ENCODE peak calls at places on chromosome 15, in seven cellular contexts. One of them, this sample, is unnamed.

GRCh38 chr15:85858586-85859375 is 64.1 kb upstream of the KLHL25 start:
- DNase-seq in bronchial epithelial cell: peak; percentile 53
- DNase-seq in CD8-positive, alpha-beta T cell: peak; percentile 54
- DNase-seq in pancreas: peak; percentile 87
- DNase-seq in neuronal stem cell: peak; percentile 76
- DNase-seq in sigmoid colon: peak; percentile 73
- DNase-seq in PC-9: peak; percentile 57
- DNase-seq in this sample: peak; percentile 73

GRCh38 chr15:70879386-70879785 is 12.8 kb downstream of the THAP10 start:
- DNase-seq in sigmoid colon: no peak
- DNase-seq in pancreas: no peak
- DNase-seq in PC-9: no peak
- DNase-seq in neuronal stem cell: no peak
- DNase-seq in bronchial epithelial cell: no peak
- DNase-seq in CD8-positive, alpha-beta T cell: no peak
- DNase-seq in this sample: no peak

GRCh38 chr15:91694829-91695205 is 158.7 kb upstream of the SLCO3A1 start:
- DNase-seq in pancreas: no peak
- DNase-seq in PC-9: no peak
- DNase-seq in CD8-positive, alpha-beta T cell: no peak
- DNase-seq in bronchial epithelial cell: peak; percentile 57
- DNase-seq in sigmoid colon: peak; percentile 85
- DNase-seq in neuronal stem cell: no peak
- DNase-seq in this sample: no peak

GRCh38 chr15:99618941-99619411 is 53.2 kb downstream of the MEF2A start:
- DNase-seq in neuronal stem cell: no peak
- DNase-seq in sigmoid colon: no peak
- DNase-seq in CD8-positive, alpha-beta T cell: no peak
- DNase-seq in bronchial epithelial cell: peak; percentile 62
- DNase-seq in PC-9: no peak
- DNase-seq in pancreas: no peak
- DNase-seq in this sample: no peak

GRCh38 chr15:56978898-56979662 is 60.6 kb downstream of the TCF12 start:
- DNase-seq in pancreas: no peak
- DNase-seq in PC-9: no peak
- DNase-seq in bronchial epithelial cell: peak; percentile 93
- DNase-seq in CD8-positive, alpha-beta T cell: no peak
- DNase-seq in neuronal stem cell: no peak
- DNase-seq in sigmoid colon: no peak
- DNase-seq in this sample: no peak

GRCh38 chr15:70490838-70491155 is 272.6 kb downstream of the UACA start:
- DNase-seq in pancreas: no peak
- DNase-seq in sigmoid colon: no peak
- DNase-seq in bronchial epithelial cell: no peak
- DNase-seq in CD8-positive, alpha-beta T cell: no peak
- DNase-seq in PC-9: no peak
- DNase-seq in neuronal stem cell: no peak
- DNase-seq in this sample: no peak

GRCh38 chr15:66253643-66254363 is at the start of gene MEGF11:
- DNase-seq in neuronal stem cell: no peak
- DNase-seq in sigmoid colon: no peak
- DNase-seq in CD8-positive, alpha-beta T cell: no peak
- DNase-seq in pancreas: peak; percentile 73
- DNase-seq in bronchial epithelial cell: no peak
- DNase-seq in PC-9: peak; percentile 22
- DNase-seq in this sample: no peak

GRCh38 chr15:85749261-85750151 is 45.2 kb downstream of the KLHL25 start:
- DNase-seq in pancreas: no peak
- DNase-seq in CD8-positive, alpha-beta T cell: no peak
- DNase-seq in neuronal stem cell: no peak
- DNase-seq in sigmoid colon: peak; percentile 86
- DNase-seq in PC-9: no peak
- DNase-seq in bronchial epithelial cell: no peak
- DNase-seq in this sample: no peak

GRCh38 chr15:35181538-35181937 is 96.4 kb upstream of the NANOGP8 start:
- DNase-seq in bronchial epithelial cell: peak; percentile 76
- DNase-seq in neuronal stem cell: no peak
- DNase-seq in sigmoid colon: no peak
- DNase-seq in pancreas: no peak
- DNase-seq in CD8-positive, alpha-beta T cell: no peak
- DNase-seq in PC-9: no peak
- DNase-seq in this sample: no peak

GRCh38 chr15:58484794-58485600 is 53.2 kb downstream of the LIPC start:
- DNase-seq in PC-9: no peak
- DNase-seq in neuronal stem cell: no peak
- DNase-seq in CD8-positive, alpha-beta T cell: no peak
- DNase-seq in sigmoid colon: no peak
- DNase-seq in bronchial epithelial cell: no peak
- DNase-seq in pancreas: no peak
- DNase-seq in this sample: peak; percentile 60

GRCh38 chr15:74275957-74276356 is 39.8 kb downstream of the CCDC33 start:
- DNase-seq in PC-9: no peak
- DNase-seq in neuronal stem cell: no peak
- DNase-seq in pancreas: no peak
- DNase-seq in bronchial epithelial cell: no peak
- DNase-seq in sigmoid colon: no peak
- DNase-seq in CD8-positive, alpha-beta T cell: no peak
- DNase-seq in this sample: no peak

GRCh38 chr15:45242289-45242688 is 9.7 kb upstream of the SLC28A2 start:
- DNase-seq in sigmoid colon: no peak
- DNase-seq in PC-9: no peak
- DNase-seq in CD8-positive, alpha-beta T cell: no peak
- DNase-seq in bronchial epithelial cell: no peak
- DNase-seq in pancreas: no peak
- DNase-seq in neuronal stem cell: peak; percentile 6
- DNase-seq in this sample: no peak

GRCh38 chr15:92021765-92022164 is 168.3 kb downstream of the SLCO3A1 start:
- DNase-seq in pancreas: no peak
- DNase-seq in bronchial epithelial cell: no peak
- DNase-seq in CD8-positive, alpha-beta T cell: no peak
- DNase-seq in neuronal stem cell: no peak
- DNase-seq in PC-9: no peak
- DNase-seq in sigmoid colon: no peak
- DNase-seq in this sample: no peak

GRCh38 chr15:29870495-29871151 is 48.4 kb upstream of the TJP1 start:
- DNase-seq in sigmoid colon: no peak
- DNase-seq in pancreas: no peak
- DNase-seq in bronchial epithelial cell: no peak
- DNase-seq in CD8-positive, alpha-beta T cell: no peak
- DNase-seq in PC-9: no peak
- DNase-seq in neuronal stem cell: no peak
- DNase-seq in this sample: no peak

GRCh38 chr15:63502137-63502801 is 2.1 kb upstream of the USP3 start:
- DNase-seq in bronchial epithelial cell: peak; percentile 90
- DNase-seq in CD8-positive, alpha-beta T cell: no peak
- DNase-seq in PC-9: peak; percentile 52
- DNase-seq in sigmoid colon: no peak
- DNase-seq in neuronal stem cell: no peak
- DNase-seq in pancreas: no peak
- DNase-seq in this sample: peak; percentile 67

GRCh38 chr15:69996842-69997478 is 100.8 kb downstream of the TLE3 start:
- DNase-seq in PC-9: peak; percentile 63
- DNase-seq in neuronal stem cell: no peak
- DNase-seq in sigmoid colon: no peak
- DNase-seq in bronchial epithelial cell: peak; percentile 31
- DNase-seq in CD8-positive, alpha-beta T cell: no peak
- DNase-seq in pancreas: peak; percentile 64
- DNase-seq in this sample: no peak

GRCh38 chr15:91622676-91623342 is 230.7 kb upstream of the SLCO3A1 start:
- DNase-seq in sigmoid colon: no peak
- DNase-seq in pancreas: no peak
- DNase-seq in neuronal stem cell: no peak
- DNase-seq in bronchial epithelial cell: no peak
- DNase-seq in PC-9: no peak
- DNase-seq in CD8-positive, alpha-beta T cell: no peak
- DNase-seq in this sample: no peak

GRCh38 chr15:67865331-67865730 is 25.5 kb upstream of the RNU6-1 start:
- DNase-seq in pancreas: no peak
- DNase-seq in CD8-positive, alpha-beta T cell: no peak
- DNase-seq in PC-9: no peak
- DNase-seq in bronchial epithelial cell: no peak
- DNase-seq in sigmoid colon: no peak
- DNase-seq in neuronal stem cell: no peak
- DNase-seq in this sample: no peak

GRCh38 chr15:46413799-46414198 is 779.0 kb downstream of the SQOR start:
- DNase-seq in neuronal stem cell: no peak
- DNase-seq in CD8-positive, alpha-beta T cell: no peak
- DNase-seq in PC-9: no peak
- DNase-seq in pancreas: no peak
- DNase-seq in sigmoid colon: no peak
- DNase-seq in bronchial epithelial cell: peak; percentile 38
- DNase-seq in this sample: no peak

GRCh38 chr15:67922971-67923646 is 83.3 kb upstream of the RNU6-1 start:
- DNase-seq in PC-9: no peak
- DNase-seq in CD8-positive, alpha-beta T cell: no peak
- DNase-seq in sigmoid colon: no peak
- DNase-seq in bronchial epithelial cell: no peak
- DNase-seq in pancreas: no peak
- DNase-seq in neuronal stem cell: no peak
- DNase-seq in this sample: no peak

GRCh38 chr15:50256188-50257041 is 9.1 kb downstream of the HDC start:
- DNase-seq in sigmoid colon: no peak
- DNase-seq in CD8-positive, alpha-beta T cell: no peak
- DNase-seq in PC-9: peak; percentile 54
- DNase-seq in neuronal stem cell: no peak
- DNase-seq in pancreas: no peak
- DNase-seq in bronchial epithelial cell: peak; percentile 83
- DNase-seq in this sample: no peak

GRCh38 chr15:81270781-81271491 is 53.0 kb downstream of the STARD5 start:
- DNase-seq in sigmoid colon: no peak
- DNase-seq in neuronal stem cell: peak; percentile 65
- DNase-seq in pancreas: no peak
- DNase-seq in CD8-positive, alpha-beta T cell: no peak
- DNase-seq in bronchial epithelial cell: peak; percentile 14
- DNase-seq in PC-9: no peak
- DNase-seq in this sample: no peak

GRCh38 chr15:51735211-51735610 is 2.2 kb downstream of the LYSMD2 start:
- DNase-seq in sigmoid colon: no peak
- DNase-seq in CD8-positive, alpha-beta T cell: no peak
- DNase-seq in pancreas: no peak
- DNase-seq in bronchial epithelial cell: no peak
- DNase-seq in PC-9: no peak
- DNase-seq in neuronal stem cell: no peak
- DNase-seq in this sample: no peak

GRCh38 chr15:80010131-80010673 is 39.2 kb upstream of the BCL2A1 start:
- DNase-seq in CD8-positive, alpha-beta T cell: no peak
- DNase-seq in neuronal stem cell: no peak
- DNase-seq in bronchial epithelial cell: peak; percentile 69
- DNase-seq in sigmoid colon: no peak
- DNase-seq in pancreas: no peak
- DNase-seq in PC-9: no peak
- DNase-seq in this sample: no peak

GRCh38 chr15:80020731-80021130 is 38.7 kb upstream of the ZFAND6 start:
- DNase-seq in pancreas: no peak
- DNase-seq in bronchial epithelial cell: no peak
- DNase-seq in CD8-positive, alpha-beta T cell: no peak
- DNase-seq in PC-9: no peak
- DNase-seq in sigmoid colon: no peak
- DNase-seq in neuronal stem cell: no peak
- DNase-seq in this sample: no peak

GRCh38 chr15:80019168-80019745 is 40.2 kb upstream of the ZFAND6 start:
- DNase-seq in pancreas: no peak
- DNase-seq in PC-9: no peak
- DNase-seq in bronchial epithelial cell: no peak
- DNase-seq in neuronal stem cell: no peak
- DNase-seq in CD8-positive, alpha-beta T cell: no peak
- DNase-seq in sigmoid colon: peak; percentile 15
- DNase-seq in this sample: no peak

GRCh38 chr15:80012060-80012726 is 41.2 kb upstream of the BCL2A1 start:
- DNase-seq in bronchial epithelial cell: no peak
- DNase-seq in CD8-positive, alpha-beta T cell: no peak
- DNase-seq in sigmoid colon: no peak
- DNase-seq in PC-9: no peak
- DNase-seq in pancreas: no peak
- DNase-seq in neuronal stem cell: no peak
- DNase-seq in this sample: no peak

DNA sequence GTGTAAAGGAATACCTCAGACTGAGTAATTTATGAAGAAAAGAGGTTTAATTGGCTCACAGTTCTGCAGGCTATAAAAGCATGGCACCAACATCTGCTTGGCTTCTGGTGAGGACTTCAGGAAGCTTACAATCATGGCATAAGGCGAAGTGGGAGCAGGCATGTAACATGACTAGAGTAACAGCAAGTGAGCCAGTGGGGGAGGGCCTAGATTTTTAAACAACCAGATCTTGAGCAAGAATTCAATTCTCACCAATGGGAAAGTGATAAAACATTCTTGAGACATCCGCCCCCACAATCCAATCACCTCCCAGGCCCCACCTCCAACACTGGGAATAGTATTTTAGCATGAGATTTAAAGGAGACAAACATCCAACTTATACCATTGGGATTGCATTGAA is 44.2 kb upstream of the BCL2A1 start:
- DNase-seq in bronchial epithelial cell: no peak
- DNase-seq in sigmoid colon: no peak
- DNase-seq in PC-9: no peak
- DNase-seq in pancreas: no peak
- DNase-seq in neuronal stem cell: no peak
- DNase-seq in CD8-positive, alpha-beta T cell: no peak
- DNase-seq in this sample: no peak
- H3K4me3 ChIP-seq in bronchial epithelial cell: no peak overlapping the region
- H3K4me3 ChIP-seq in sigmoid colon: no peak overlapping the region
- H3K4me3 ChIP-seq in PC-9: no peak overlapping the region
- H3K4me3 ChIP-seq in pancreas: no peak overlapping the region
- H3K4me3 ChIP-seq in neuronal stem cell: no peak overlapping the region
- H3K4me3 ChIP-seq in CD8-positive, alpha-beta T cell: no peak overlapping the region
- H3K4me3 ChIP-seq in this sample: no peak overlapping the region

GRCh38 chr15:60844431-60845174 is 365.7 kb upstream of the ICE2 start:
- DNase-seq in PC-9: no peak
- DNase-seq in bronchial epithelial cell: no peak
- DNase-seq in sigmoid colon: no peak
- DNase-seq in neuronal stem cell: no peak
- DNase-seq in CD8-positive, alpha-beta T cell: peak; percentile 42
- DNase-seq in pancreas: no peak
- DNase-seq in this sample: no peak
- H3K4me3 ChIP-seq in PC-9: no peak overlapping the region
- H3K4me3 ChIP-seq in bronchial epithelial cell: no peak overlapping the region
- H3K4me3 ChIP-seq in sigmoid colon: no peak overlapping the region
- H3K4me3 ChIP-seq in neuronal stem cell: no peak overlapping the region
- H3K4me3 ChIP-seq in CD8-positive, alpha-beta T cell: peak overlapping the region; percentile 9
- H3K4me3 ChIP-seq in pancreas: no peak overlapping the region
- H3K4me3 ChIP-seq in this sample: no peak overlapping the region

GRCh38 chr15:31367021-31367729 is 40.5 kb downstream of the KLF13 start:
- DNase-seq in pancreas: peak; percentile 57
- DNase-seq in PC-9: no peak
- DNase-seq in bronchial epithelial cell: no peak
- DNase-seq in sigmoid colon: no peak
- DNase-seq in neuronal stem cell: no peak
- DNase-seq in CD8-positive, alpha-beta T cell: no peak
- DNase-seq in this sample: peak; percentile 61
- H3K4me3 ChIP-seq in pancreas: no peak overlapping the region
- H3K4me3 ChIP-seq in PC-9: no peak overlapping the region
- H3K4me3 ChIP-seq in bronchial epithelial cell: no peak overlapping the region
- H3K4me3 ChIP-seq in sigmoid colon: no peak overlapping the region
- H3K4me3 ChIP-seq in neuronal stem cell: no peak overlapping the region
- H3K4me3 ChIP-seq in CD8-positive, alpha-beta T cell: peak overlapping the region; percentile 59
- H3K4me3 ChIP-seq in this sample: peak overlapping the region; percentile 39

DNA sequence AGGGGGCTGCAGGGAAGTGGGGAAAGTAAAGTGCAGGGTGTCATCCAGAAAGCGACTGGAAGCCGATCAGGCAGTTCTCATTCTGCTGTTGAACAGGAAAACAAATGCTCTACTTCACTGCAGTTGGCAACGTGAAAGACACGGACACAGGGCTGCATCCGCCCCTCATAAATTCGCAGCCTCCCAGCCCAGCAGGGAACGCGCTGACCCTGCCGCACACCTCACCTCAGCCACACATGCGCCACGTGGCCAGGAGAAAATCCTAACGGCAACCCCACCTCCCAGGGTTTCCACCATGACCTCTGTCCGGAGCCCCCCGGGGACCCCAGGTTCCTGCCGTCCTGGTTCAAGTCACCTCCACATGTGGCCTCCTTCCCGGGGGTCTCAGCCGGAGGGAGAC is 118.5 kb downstream of the TMEM266 start:
- DNase-seq in PC-9: no peak
- DNase-seq in sigmoid colon: no peak
- DNase-seq in CD8-positive, alpha-beta T cell: no peak
- DNase-seq in neuronal stem cell: no peak
- DNase-seq in pancreas: no peak
- DNase-seq in bronchial epithelial cell: no peak
- DNase-seq in this sample: no peak
- H3K4me3 ChIP-seq in PC-9: no peak overlapping the region
- H3K4me3 ChIP-seq in sigmoid colon: no peak overlapping the region
- H3K4me3 ChIP-seq in CD8-positive, alpha-beta T cell: no peak overlapping the region
- H3K4me3 ChIP-seq in neuronal stem cell: no peak overlapping the region
- H3K4me3 ChIP-seq in pancreas: no peak overlapping the region
- H3K4me3 ChIP-seq in bronchial epithelial cell: no peak overlapping the region
- H3K4me3 ChIP-seq in this sample: no peak overlapping the region